ENCODE peak calls at places on chromosomes 2 and 18, in ten cellular contexts. G, J, S, A, I, E, D, T, V and Z are unnamed samples.

GRCh38 chr2:155209696-155210449 is 511.4 kb downstream of the KCNJ3 start:
- DNase-seq in G (no peak), J (no peak), V (no peak), E (no peak), S (no peak), A (no peak), T (no peak), I (no peak), D (no peak), Z (no peak)

GRCh38 chr2:42850016-42850805 is 57.8 kb upstream of the HAAO start:
- DNase-seq in J (no peak), G (no peak), T (no peak), I (no peak), V (no peak), E (no peak), A (no peak), D (no peak), S (no peak), Z (no peak)

GRCh38 chr2:63819256-63819655 is 22.4 kb upstream of the UGP2 start:
- DNase-seq in T (no peak), D (no peak), I (no peak), S (no peak), V (no peak), E (no peak), J (no peak), G (no peak), A (no peak), Z (no peak)

GRCh38 chr2:181678033-181678586 is 2.2 kb downstream of the NEUROD1 start:
- DNase-seq in S (peak; percentile 81), J (peak; percentile 90), I (peak; percentile 58), G (peak; percentile 82), D (peak; percentile 48), T (peak; percentile 89), A (peak; percentile 70), V (no peak), E (peak; percentile 85), Z (peak; percentile 33)

GRCh38 chr2:218397502-218398436 is 1.9 kb upstream of the CTDSP1 start:
- DNase-seq in S (peak; percentile 93), J (peak; percentile 92), A (peak; percentile 85), V (no peak), E (peak; percentile 90), I (peak; percentile 59), D (peak; percentile 60), T (peak; percentile 84), G (peak; percentile 85), Z (peak; percentile 36)

GRCh38 chr18:70172225-70172624 is 33.3 kb downstream of the RTTN start:
- DNase-seq in J (peak; percentile 55), T (peak; percentile 57), I (no peak), E (no peak), S (no peak), G (peak; percentile 60), D (no peak), A (no peak), V (no peak), Z (no peak)

GRCh38 chr2:41847744-41848441 is 199.9 kb upstream of the PKDCC start:
- DNase-seq in S (no peak), V (no peak), D (no peak), T (peak; percentile 71), I (no peak), J (peak; percentile 70), A (no peak), E (no peak), G (peak; percentile 22), Z (peak; percentile 52)

GRCh38 chr2:134934150-134934549 is 15.5 kb downstream of the CCNT2 start:
- DNase-seq in I (no peak), S (no peak), D (no peak), E (no peak), J (no peak), T (no peak), A (no peak), V (no peak), G (no peak), Z (no peak)

GRCh38 chr2:179592167-179592936 is 269.1 kb downstream of the ZNF385B start:
- DNase-seq in I (no peak), D (no peak), J (no peak), V (no peak), G (peak; percentile 27), E (no peak), T (no peak), A (no peak), S (no peak), Z (peak; percentile 43)

GRCh38 chr2:127853667-127854066 is 4.3 kb downstream of the POLR2D start:
- DNase-seq in V (no peak), I (no peak), J (no peak), A (no peak), G (no peak), T (no peak), E (no peak), D (no peak), S (no peak), Z (no peak)

GRCh38 chr2:71716697-71717624 is 263.6 kb downstream of the DYSF start:
- DNase-seq in G (peak; percentile 71), I (no peak), S (peak; percentile 85), E (peak; percentile 98), J (peak; percentile 82), A (peak; percentile 94), T (peak; percentile 63), D (no peak), V (peak; percentile 94), Z (peak; percentile 20)

GRCh38 chr18:22841840-22842239 is 91.3 kb upstream of the RBBP8 start:
- DNase-seq in V (no peak), E (no peak), A (no peak), D (no peak), T (no peak), J (peak; percentile 22), S (no peak), I (no peak), G (peak; percentile 18), Z (no peak)

GRCh38 chr2:50535256-50535655 is 496.7 kb downstream of the NRXN1 start:
- DNase-seq in S (no peak), T (no peak), J (no peak), A (no peak), I (no peak), E (no peak), V (no peak), D (no peak), G (no peak), Z (no peak)

GRCh38 chr2:222176890-222177289 is 121.9 kb downstream of the PAX3 start:
- DNase-seq in G (no peak), A (no peak), V (no peak), E (no peak), I (no peak), J (no peak), D (no peak), S (no peak), T (no peak), Z (no peak)

DNA sequence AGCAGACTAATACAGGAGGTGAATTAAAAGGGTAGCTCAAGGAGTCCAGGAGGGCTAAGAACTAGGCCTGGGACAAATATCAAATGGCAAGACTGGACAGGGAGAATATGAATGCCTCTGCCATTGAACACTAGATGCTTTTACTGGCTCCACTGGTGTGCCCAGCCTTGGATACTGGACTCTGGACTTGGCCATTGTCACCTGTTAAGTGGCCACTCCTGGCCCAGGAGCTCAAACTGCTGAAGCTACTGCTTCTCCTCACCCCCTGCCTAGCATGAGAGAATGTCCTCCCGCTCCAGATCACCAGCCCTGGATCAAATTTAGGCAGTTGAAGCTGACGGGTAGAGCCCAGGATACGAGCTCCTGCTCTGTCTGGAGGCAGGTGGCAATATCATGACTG is 170.8 kb downstream of the DDX1 start:
- DNase-seq in J (no peak), E (no peak), I (no peak), V (no peak), S (no peak), A (no peak), T (no peak), D (no peak), G (no peak), Z (no peak)
- H3K4me3 ChIP-seq in J (no peak overlapping the region), E (no peak overlapping the region), I (no peak overlapping the region), V (no peak overlapping the region), S (no peak overlapping the region), A (no peak overlapping the region), T (no peak overlapping the region), D (no peak overlapping the region), G (no peak overlapping the region), Z (no peak overlapping the region)

DNA sequence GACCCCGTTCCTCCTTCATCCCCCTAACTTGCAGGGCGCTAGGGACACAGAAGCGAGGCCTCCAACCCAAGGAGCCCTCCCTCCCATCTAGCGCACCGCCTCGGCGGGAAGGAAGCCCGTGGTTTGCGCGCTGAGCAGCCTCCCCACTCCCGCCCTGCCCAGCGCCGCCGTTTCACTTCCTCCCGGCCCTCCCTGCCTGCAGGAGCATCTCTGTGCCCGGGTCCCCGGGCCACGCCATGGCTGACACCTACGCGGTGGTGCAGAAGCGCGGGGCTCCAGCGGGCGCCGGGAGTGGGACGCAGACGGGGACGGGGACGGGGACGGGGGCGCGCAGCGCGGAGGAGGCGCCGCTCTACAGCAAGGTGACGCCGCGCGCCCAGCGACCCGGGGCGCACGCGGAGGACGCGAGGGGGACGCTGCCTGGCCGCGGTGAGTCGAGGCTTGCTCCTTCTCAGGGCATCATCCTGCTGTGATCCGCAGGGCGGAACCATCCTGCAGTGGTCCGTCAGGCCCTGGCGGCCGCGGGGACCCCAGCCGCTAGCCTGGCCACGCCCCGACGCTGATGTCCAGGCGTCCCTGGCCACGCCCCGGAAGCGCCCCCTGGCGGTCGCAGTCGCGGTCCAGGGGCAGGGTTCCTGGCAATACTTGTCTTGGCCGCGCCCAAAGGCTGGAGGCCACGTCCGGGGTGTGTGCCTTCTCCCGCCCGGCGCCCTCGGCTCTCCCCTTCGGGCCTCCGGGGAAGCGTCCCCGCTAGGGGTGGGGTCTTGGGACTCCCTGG is 16.4 kb downstream of the PTPN18 start:
- DNase-seq in S (peak; percentile 98), E (peak; percentile 97), J (peak; percentile 86), T (peak; percentile 75), G (peak; percentile 77), I (peak; percentile 76), D (peak; percentile 70), V (peak; percentile 54), A (peak; percentile 89), Z (no peak)
- H3K4me3 ChIP-seq in S (peak overlapping the region; percentile 92), E (peak overlapping the region; percentile 58), J (peak overlapping the region; percentile 69), T (peak overlapping the region; percentile 75), G (peak overlapping the region; percentile 96), I (peak overlapping the region; percentile 77), D (peak overlapping the region; percentile 85), V (peak overlapping the region; percentile 86), A (peak overlapping the region; percentile 78), Z (peak overlapping the region; percentile 77)

DNA sequence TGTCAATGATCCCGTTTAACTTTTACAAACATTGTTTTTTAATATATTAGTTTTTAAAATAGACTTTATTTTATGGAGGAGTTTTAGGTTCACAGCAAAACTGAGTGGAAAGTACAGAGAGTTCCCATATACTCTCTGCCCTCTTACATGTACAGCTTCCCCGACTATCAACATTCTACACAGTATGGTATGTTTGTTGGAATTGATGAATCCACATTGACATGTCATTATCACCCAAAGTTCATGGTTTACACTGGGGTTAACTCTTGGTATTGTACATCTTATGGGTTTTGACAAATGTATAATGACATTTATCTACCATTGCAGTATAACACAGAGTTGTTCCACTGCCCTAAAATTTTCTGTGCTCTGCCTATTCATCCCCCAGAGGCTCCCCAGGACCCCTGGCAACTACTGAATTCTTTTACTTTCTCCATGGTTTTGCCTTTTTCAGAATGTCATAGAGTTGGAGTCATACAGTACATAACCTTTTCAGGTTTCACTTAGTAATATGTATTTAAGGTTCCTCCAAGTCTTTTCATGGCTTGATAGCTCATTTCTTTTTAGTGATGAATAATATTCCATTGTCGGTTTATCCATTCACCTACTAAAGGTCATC is 5.5 kb downstream of the APLF start:
- DNase-seq in J (no peak), G (no peak), E (no peak), I (no peak), V (no peak), T (no peak), A (no peak), D (no peak), S (no peak), Z (no peak)
- H3K4me3 ChIP-seq in J (no peak overlapping the region), G (no peak overlapping the region), E (no peak overlapping the region), I (no peak overlapping the region), V (no peak overlapping the region), T (no peak overlapping the region), A (no peak overlapping the region), D (no peak overlapping the region), S (no peak overlapping the region), Z (no peak overlapping the region)

GRCh38 chr2:212539145-212539880 is 711 bp upstream of the ERBB4 start:
- DNase-seq in J (no peak), E (peak; percentile 90), S (peak; percentile 65), T (peak; percentile 13), G (no peak), A (peak; percentile 76), D (no peak), I (peak; percentile 17), V (no peak), Z (no peak)
- H3K4me3 ChIP-seq in J (peak overlapping the region; percentile 96), E (peak overlapping the region; percentile 98), S (peak overlapping the region; percentile 41), T (peak overlapping the region; percentile 60), G (peak overlapping the region; percentile 72), A (peak overlapping the region; percentile 54), D (no peak overlapping the region), I (no peak overlapping the region), V (peak overlapping the region; percentile 91), Z (peak overlapping the region; percentile 58)